ENCODE peak calls at places on chromosomes 2 and 18, in eight cellular contexts. Y is adrenal gland; M is GM12878; K is cardiac muscle cell; Z is astrocyte; H is A549; S is CD4-positive, alpha-beta memory T cell; O is suprapubic skin. R is an unnamed sample.

GRCh38 chr2:160910681-160911080 is 249.5 kb upstream of the TANK start:
- DNase-seq in Y (no peak), M (no peak), K (no peak), Z (peak; percentile 77), H (no peak), S (no peak), O (no peak), R (no peak)

GRCh38 chr2:105629634-105630033 is 115.1 kb upstream of the NCK2 start:
- DNase-seq in Y (no peak), M (no peak), K (no peak), Z (no peak), H (no peak), S (no peak), O (no peak), R (no peak)

GRCh38 chr18:55857961-55858360 is 270.0 kb upstream of the TCF4 start:
- DNase-seq in Y (no peak), M (no peak), K (no peak), Z (no peak), H (no peak), S (no peak), O (no peak), R (no peak)

GRCh38 chr18:79775441-79776221 is 22.1 kb upstream of the KCNG2 start:
- DNase-seq in Y (no peak), M (no peak), K (no peak), Z (no peak), H (no peak), S (no peak), O (peak; percentile 53), R (no peak)

GRCh38 chr2:227043981-227044380 is 120.0 kb downstream of the COL4A4 start:
- DNase-seq in Y (no peak), M (no peak), K (no peak), Z (no peak), H (no peak), S (no peak), O (no peak), R (no peak)

GRCh38 chr2:72778410-72778809 is 47.4 kb downstream of the EXOC6B start:
- DNase-seq in Y (no peak), M (no peak), K (no peak), Z (peak; percentile 62), H (peak; percentile 75), S (no peak), O (no peak), R (no peak)

GRCh38 chr2:158686166-158686792 is 108.8 kb upstream of the DAPL1 start:
- DNase-seq in Y (no peak), M (no peak), K (peak; percentile 11), Z (peak; percentile 46), H (no peak), S (no peak), O (no peak), R (no peak)

GRCh38 chr2:5520352-5520996 is 171.7 kb upstream of the SOX11 start:
- DNase-seq in Y (no peak), M (no peak), K (peak; percentile 88), Z (peak; percentile 63), H (no peak), S (no peak), O (no peak), R (no peak)

GRCh38 chr18:72935744-72936143 is 68.0 kb upstream of the NETO1 start:
- DNase-seq in Y (no peak), M (no peak), K (no peak), Z (no peak), H (no peak), S (no peak), O (no peak), R (no peak)

GRCh38 chr18:53625997-53626599 is 598.4 kb downstream of the MBD2 start:
- DNase-seq in Y (no peak), M (no peak), K (no peak), Z (no peak), H (no peak), S (no peak), O (no peak), R (no peak)

GRCh38 chr2:54671010-54671409 is 52.5 kb upstream of the EML6 start:
- DNase-seq in Y (no peak), M (no peak), K (no peak), Z (no peak), H (no peak), S (no peak), O (no peak), R (no peak)

GRCh38 chr2:159226059-159226461 is 60.4 kb downstream of the WDSUB1 start:
- DNase-seq in Y (no peak), M (no peak), K (no peak), Z (peak; percentile 53), H (peak; percentile 11), S (no peak), O (no peak), R (peak; percentile 39)

GRCh38 chr2:3481736-3482362 is 37.5 kb downstream of the ADI1 start:
- DNase-seq in Y (no peak), M (no peak), K (no peak), Z (no peak), H (no peak), S (no peak), O (no peak), R (no peak)

GRCh38 chr2:146721486-146721885 is 1123.3 kb upstream of the ACVR2A start:
- DNase-seq in Y (no peak), M (no peak), K (no peak), Z (no peak), H (no peak), S (no peak), O (no peak), R (peak; percentile 34)

GRCh38 chr2:53077413-53077812 is 690.2 kb upstream of the CHAC2 start:
- DNase-seq in Y (no peak), M (no peak), K (no peak), Z (no peak), H (no peak), S (no peak), O (no peak), R (no peak)
- H3K27ac ChIP-seq in Y (no peak overlapping the region), M (no peak overlapping the region), K (no peak overlapping the region), Z (no peak overlapping the region), H (no peak overlapping the region), S (no peak overlapping the region), O (no peak overlapping the region), R (no peak overlapping the region)

GRCh38 chr2:237889016-237889415 is 29.6 kb downstream of the RAMP1 start:
- DNase-seq in Y (no peak), M (no peak), K (no peak), Z (no peak), H (no peak), S (no peak), O (no peak), R (no peak)
- H3K4me1 ChIP-seq in Y (peaks cover 27% of the 10 kb centered on the region), M (no peaks in the 10 kb centered on the region), K (peaks cover 6% of the 10 kb centered on the region), Z (peaks cover 4% of the 10 kb centered on the region), H (peaks cover 9% of the 10 kb centered on the region), S (peaks cover 7% of the 10 kb centered on the region), O (peaks cover 2% of the 10 kb centered on the region), R (no peaks in the 10 kb centered on the region)

GRCh38 chr18:46550609-46551008 is 106.4 kb downstream of the LOXHD1 start:
- DNase-seq in Y (no peak), M (no peak), K (no peak), Z (no peak), H (no peak), S (no peak), O (no peak), R (no peak)

GRCh38 chr18:46542545-46542944 is 114.5 kb downstream of the LOXHD1 start:
- DNase-seq in Y (no peak), M (no peak), K (peak; percentile 75), Z (no peak), H (no peak), S (no peak), O (no peak), R (peak; percentile 24)

GRCh38 chr18:46541626-46542189 is 115.3 kb downstream of the LOXHD1 start:
- DNase-seq in Y (no peak), M (no peak), K (no peak), Z (no peak), H (no peak), S (no peak), O (no peak), R (no peak)

GRCh38 chr18:46546111-46546640 is 110.8 kb downstream of the LOXHD1 start:
- DNase-seq in Y (no peak), M (no peak), K (no peak), Z (peak; percentile 20), H (no peak), S (no peak), O (no peak), R (peak; percentile 9)

GRCh38 chr18:46547520-46547919 is 109.5 kb downstream of the LOXHD1 start:
- DNase-seq in Y (no peak), M (no peak), K (no peak), Z (no peak), H (no peak), S (no peak), O (no peak), R (no peak)
- H3K27ac ChIP-seq in Y (no peak overlapping the region), M (no peak overlapping the region), K (no peak overlapping the region), Z (no peak overlapping the region), H (no peak overlapping the region), S (no peak overlapping the region), O (no peak overlapping the region), R (no peak overlapping the region)

GRCh38 chr2:37653805-37654378 is 17.6 kb downstream of the CDC42EP3 start:
- DNase-seq in Y (no peak), M (peak; percentile 84), K (no peak), Z (no peak), H (no peak), S (no peak), O (no peak), R (peak; percentile 56)
- H3K4me1 ChIP-seq in Y (peaks cover 70% of the 10 kb centered on the region), M (peaks cover 69% of the 10 kb centered on the region), K (peaks cover 59% of the 10 kb centered on the region), Z (peaks cover 71% of the 10 kb centered on the region), H (peaks cover 85% of the 10 kb centered on the region), S (peaks cover 96% of the 10 kb centered on the region), O (peaks cover 47% of the 10 kb centered on the region), R (peaks cover 48% of the 10 kb centered on the region)

GRCh38 chr18:31500161-31500688 is 2.2 kb downstream of the DSG2 start:
- DNase-seq in Y (no peak), M (peak; percentile 89), K (peak; percentile 38), Z (no peak), H (no peak), S (no peak), O (no peak), R (no peak)

GRCh38 chr18:31497404-31497710 is 620 bp upstream of the DSG2 start:
- DNase-seq in Y (no peak), M (no peak), K (no peak), Z (no peak), H (no peak), S (no peak), O (no peak), R (no peak)

GRCh38 chr18:31498450-31499156 is 626 bp downstream of the DSG2 start:
- DNase-seq in Y (no peak), M (no peak), K (no peak), Z (peak; percentile 28), H (no peak), S (no peak), O (peak; percentile 70), R (peak; percentile 56)

GRCh38 chr18:31497711-31498449 is at the start of gene DSG2:
- DNase-seq in Y (peak; percentile 54), M (no peak), K (peak; percentile 78), Z (peak; percentile 31), H (peak; percentile 54), S (no peak), O (peak; percentile 75), R (peak; percentile 62)

GRCh38 chr18:31499157-31499524 is 1.2 kb downstream of the DSG2 start:
- DNase-seq in Y (no peak), M (no peak), K (no peak), Z (no peak), H (no peak), S (no peak), O (no peak), R (no peak)
- H3K27ac ChIP-seq in Y (no peak overlapping the region), M (peak overlapping the region; percentile 52), K (no peak overlapping the region), Z (no peak overlapping the region), H (peak overlapping the region; percentile 98), S (no peak overlapping the region), O (peak overlapping the region; percentile 88), R (peak overlapping the region; percentile 100)